ENCODE peak calls at places on chromosome 1, in eight cellular contexts. H is cardiac muscle cell, F is neural progenitor cell, E is brain microvascular endothelial cell, X is sigmoid colon, U is suprapubic skin, A is body of pancreas, I is lower lobe of right lung. G is an unnamed sample.

GRCh38 chr1:53088616-53089300 is 26.7 kb downstream of the PODN start:
- DNase-seq in U (no peak), F (no peak), H (no peak), E (no peak), I (no peak), A (no peak), X (no peak), G (no peak)

GRCh38 chr1:159826436-159827101 is at the start of gene SLAMF8:
- DNase-seq in A (no peak), F (no peak), X (no peak), E (no peak), I (peak), U (no peak), H (no peak), G (no peak)

GRCh38 chr1:54017979-54018378 is at the start of gene LDLRAD1:
- DNase-seq in H (no peak), I (no peak), E (no peak), X (no peak), U (no peak), F (no peak), A (no peak), G (peak)

GRCh38 chr1:56758135-56758534 is 61.1 kb downstream of the FYB2 start:
- DNase-seq in H (peak), X (no peak), A (peak), F (peak), E (no peak), U (no peak), I (no peak), G (peak)

GRCh38 chr1:203871114-203871875 is 9.9 kb downstream of the SNRPE start:
- DNase-seq in A (peak), E (peak), H (peak), U (no peak), X (peak), I (no peak), F (peak), G (no peak)

GRCh38 chr1:66626261-66626660 is 92.3 kb downstream of the SGIP1 start:
- DNase-seq in F (no peak), I (no peak), E (no peak), A (no peak), H (no peak), U (no peak), X (no peak), G (no peak)

GRCh38 chr1:156198831-156199349 is 5.0 kb downstream of the SLC25A44 start:
- DNase-seq in H (no peak), I (no peak), F (no peak), X (no peak), A (no peak), U (no peak), E (no peak), G (no peak)

GRCh38 chr1:24021403-24022266 is 41.5 kb upstream of the SRSF10 start:
- DNase-seq in X (no peak), I (no peak), U (no peak), A (peak), F (no peak), H (no peak), E (no peak), G (no peak)

GRCh38 chr1:184110253-184111204 is 59.0 kb downstream of the TSEN15 start:
- DNase-seq in H (no peak), I (no peak), U (no peak), E (no peak), X (no peak), A (no peak), F (no peak), G (no peak)

GRCh38 chr1:219304227-219305226 is 130.8 kb downstream of the LYPLAL1 start:
- DNase-seq in F (no peak), E (peak), U (no peak), I (no peak), X (no peak), A (no peak), H (no peak), G (no peak)
- H3K4me3 ChIP-seq in F (no peak), E (no peak), U (no peak), I (no peak), X (no peak), A (no peak), H (no peak), G (no peak)

DNA sequence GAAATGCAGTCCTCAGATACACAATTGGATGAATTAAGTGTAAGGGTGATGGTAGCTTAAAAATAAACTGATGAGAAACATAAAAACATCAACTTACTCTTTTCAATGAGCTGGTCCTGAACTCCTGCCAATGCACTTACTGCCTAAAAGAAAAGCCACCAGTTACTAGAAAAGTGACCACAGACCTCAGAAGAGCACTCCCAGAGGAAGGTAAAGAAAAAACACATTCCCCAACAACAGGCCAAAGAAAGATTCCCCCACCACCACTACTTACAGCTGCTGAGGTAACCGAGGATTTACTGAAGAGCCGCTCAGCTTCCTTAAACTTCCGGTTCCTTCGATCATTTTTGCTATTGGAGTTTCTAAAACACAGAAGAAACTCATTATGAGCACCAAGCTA is 5.4 kb downstream of the MEAF6 start:
- DNase-seq in F (peak), U (no peak), I (no peak), E (no peak), H (no peak), A (no peak), X (no peak), G (no peak)
- TF ChIP-seq CTCF in F (peak), U (no peak), I (no peak), E (peak), H (no peak), A (no peak), X (no peak), G (no peak)

DNA sequence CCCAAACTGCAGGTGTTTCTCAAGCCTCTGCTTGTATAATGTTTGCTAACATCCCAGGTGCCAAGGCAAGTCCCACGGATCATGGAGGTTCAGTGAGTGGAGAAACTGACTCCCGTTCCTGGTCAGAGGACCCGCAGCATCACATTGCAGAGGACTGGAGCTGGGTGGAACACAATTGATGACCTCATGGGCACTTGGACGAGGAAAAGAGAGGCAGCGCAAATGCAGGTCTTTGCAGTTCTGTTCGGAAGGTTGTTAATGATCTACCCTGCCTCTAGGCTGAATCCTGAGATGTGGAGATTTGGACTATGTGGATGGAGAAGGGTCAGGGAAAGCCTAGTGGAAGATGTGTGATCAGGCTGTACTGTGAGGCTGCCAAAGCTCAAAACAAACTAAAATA is 192.9 kb downstream of the DUSP10 start:
- DNase-seq in A (no peak), U (no peak), E (no peak), F (no peak), I (no peak), H (no peak), X (no peak), G (no peak)
- H3K27ac ChIP-seq in A (peak), U (no peak), E (no peak), F (no peak), I (no peak), H (peak), X (no peak), G (no peak)

GRCh38 chr1:116765962-116766361 is 11.7 kb downstream of the CD2 start:
- DNase-seq in H (no peak), I (no peak), A (no peak), U (no peak), X (no peak), E (no peak), F (no peak), G (no peak)
- H3K4me3 ChIP-seq in H (no peak), I (no peak), A (no peak), U (no peak), X (no peak), E (no peak), F (no peak), G (no peak)

GRCh38 chr1:201739054-201739453 is 89.9 kb upstream of the IPO9 start:
- DNase-seq in F (no peak), A (no peak), I (no peak), E (no peak), U (no peak), X (no peak), H (peak), G (no peak)
- TF ChIP-seq CTCF in F (no peak), A (no peak), I (no peak), E (no peak), U (no peak), X (no peak), H (no peak), G (no peak)

GRCh38 chr1:94186946-94187345 is 50.4 kb downstream of the ARHGAP29 start:
- DNase-seq in I (no peak), U (no peak), A (no peak), F (no peak), H (no peak), E (no peak), X (no peak), G (no peak)

GRCh38 chr1:94194079-94194478 is 43.3 kb downstream of the ARHGAP29 start:
- DNase-seq in H (no peak), U (no peak), I (no peak), F (no peak), A (no peak), E (no peak), X (no peak), G (no peak)

GRCh38 chr1:94193128-94193527 is 44.3 kb downstream of the ARHGAP29 start:
- DNase-seq in U (no peak), A (no peak), I (no peak), H (no peak), F (no peak), E (no peak), X (no peak), G (no peak)

GRCh38 chr1:94191216-94191615 is 46.2 kb downstream of the ARHGAP29 start:
- DNase-seq in A (no peak), F (no peak), I (no peak), H (no peak), U (no peak), E (no peak), X (no peak), G (no peak)
- H3K27ac ChIP-seq in A (no peak), F (no peak), I (no peak), H (no peak), U (no peak), E (no peak), X (no peak), G (no peak)

GRCh38 chr1:179144621-179145020 is 62.8 kb downstream of the TOR3A start:
- DNase-seq in A (no peak), U (no peak), X (no peak), I (no peak), E (no peak), F (no peak), H (no peak), G (no peak)

GRCh38 chr1:179145521-179145920 is 63.7 kb downstream of the TOR3A start:
- DNase-seq in I (no peak), X (no peak), E (no peak), U (no peak), A (no peak), F (no peak), H (no peak), G (no peak)

GRCh38 chr1:179141592-179142244 is 59.8 kb downstream of the TOR3A start:
- DNase-seq in F (peak), E (peak), A (no peak), X (no peak), H (no peak), U (no peak), I (no peak), G (no peak)

GRCh38 chr1:179143332-179143731 is 61.5 kb downstream of the TOR3A start:
- DNase-seq in F (no peak), A (no peak), E (peak), U (no peak), I (no peak), H (no peak), X (no peak), G (no peak)

DNA sequence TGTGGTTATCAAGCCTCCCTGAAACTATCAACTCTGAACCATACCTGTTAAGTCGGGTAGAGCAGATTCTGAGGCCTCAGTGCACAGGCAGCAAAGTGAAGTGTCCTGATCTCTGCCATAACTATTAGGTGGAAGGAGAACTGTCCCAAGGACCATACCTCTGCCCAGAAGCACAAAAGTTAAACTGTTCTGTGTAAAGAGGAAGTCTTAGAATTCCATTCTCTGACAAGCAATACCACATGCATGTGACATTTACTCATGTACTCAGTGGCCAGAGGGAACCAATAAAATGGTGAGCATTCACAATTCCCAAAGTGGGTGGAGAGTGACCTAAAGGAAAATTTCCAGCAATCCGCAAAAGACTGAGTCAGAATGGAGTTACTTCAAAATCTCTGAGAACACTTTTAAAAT is 61.0 kb downstream of the TOR3A start:
- DNase-seq in H (no peak), U (no peak), E (peak), A (no peak), X (no peak), I (no peak), F (no peak), G (no peak)
- H3K4me3 ChIP-seq in H (no peak), U (peak), E (peak), A (no peak), X (peak), I (peak), F (no peak), G (no peak)

GRCh38 chr1:116882866-116883265 is 26.9 kb upstream of the PTGFRN start:
- DNase-seq in E (no peak), A (peak), F (no peak), H (no peak), U (no peak), X (no peak), I (no peak), G (no peak)

GRCh38 chr1:116879478-116880133 is 30.1 kb upstream of the PTGFRN start:
- DNase-seq in U (no peak), F (no peak), A (peak), I (no peak), X (no peak), E (no peak), H (no peak), G (no peak)

GRCh38 chr1:116878804-116879477 is 30.8 kb upstream of the PTGFRN start:
- DNase-seq in F (peak), E (peak), U (no peak), X (peak), A (peak), I (no peak), H (peak), G (no peak)

GRCh38 chr1:116880952-116881351 is 28.8 kb upstream of the PTGFRN start:
- DNase-seq in X (peak), I (no peak), U (no peak), A (peak), H (no peak), E (no peak), F (no peak), G (no peak)

DNA sequence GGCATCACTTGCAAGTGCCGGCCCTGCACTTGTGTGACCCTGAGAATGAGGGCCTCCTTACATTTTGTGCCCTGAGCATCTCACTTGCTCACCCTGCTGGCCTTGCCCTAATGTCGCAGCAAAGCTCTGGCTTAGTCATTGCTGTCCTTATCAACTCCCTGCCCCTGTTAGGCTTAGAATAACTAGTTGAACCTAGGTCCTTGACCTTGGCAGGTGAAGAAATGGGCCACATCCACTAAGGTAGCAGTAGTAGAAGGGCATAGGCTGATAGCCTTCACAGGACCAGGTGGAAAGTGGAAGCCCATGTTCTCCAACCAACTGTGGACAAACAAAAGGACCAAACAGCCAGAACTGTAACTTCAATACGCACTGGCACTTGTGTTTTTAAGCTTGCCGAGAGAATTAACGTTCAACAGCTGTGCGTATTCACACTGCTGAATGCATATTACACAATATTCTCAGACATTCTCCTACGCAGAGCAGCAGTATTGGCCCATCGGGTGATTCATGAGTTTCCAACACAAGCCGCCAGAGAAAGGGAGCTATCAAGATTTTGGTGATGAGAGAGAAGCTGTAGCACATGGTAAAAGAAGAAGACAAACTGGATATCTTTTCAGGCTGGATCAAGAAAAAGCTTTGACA is 27.7 kb upstream of the PTGFRN start:
- DNase-seq in F (peak), U (no peak), A (peak), I (peak), H (peak), E (peak), X (peak), G (no peak)
- TF ChIP-seq CTCF in F (peak), U (no peak), A (peak), I (peak), H (peak), E (peak), X (no peak), G (no peak)

DNA sequence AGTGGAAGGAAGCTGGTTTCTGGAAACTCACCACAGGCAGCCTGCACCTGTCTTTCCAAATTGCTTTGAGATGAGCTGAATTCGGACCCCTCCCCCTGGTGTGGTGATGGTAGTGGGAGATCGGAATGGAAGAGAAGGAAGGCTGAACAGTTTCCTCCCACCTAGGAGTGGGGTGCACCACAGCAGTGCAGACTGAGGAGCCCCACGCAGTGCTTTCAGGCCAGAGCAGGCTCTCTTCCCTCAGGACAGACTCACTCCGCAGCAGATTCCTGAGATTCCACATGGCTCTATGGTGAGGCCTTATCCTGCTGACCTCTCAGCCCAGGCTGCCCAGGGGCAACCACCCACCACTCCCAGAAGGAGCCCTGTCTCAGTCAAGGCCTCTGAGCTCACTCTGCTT is 80.9 kb downstream of the ATP1A1 start:
- DNase-seq in E (no peak), X (no peak), H (peak), U (no peak), A (no peak), I (no peak), F (peak), G (no peak)
- H3K27ac ChIP-seq in E (no peak), X (no peak), H (peak), U (no peak), A (no peak), I (no peak), F (no peak), G (no peak)

GRCh38 chr1:244857761-244858160 is 6.6 kb downstream of the HNRNPU start:
- DNase-seq in X (no peak), H (no peak), E (no peak), A (no peak), I (no peak), F (no peak), U (no peak), G (no peak)
- H3K4me3 ChIP-seq in X (no peak), H (no peak), E (no peak), A (no peak), I (no peak), F (no peak), U (no peak), G (no peak)

G was measured in kidney.